ENCODE peak calls at places on chromosomes 13 and 19, in eight cellular contexts. N, U, H, W, T, Z, E and X are unnamed samples.

GRCh38 chr19:44626067-44626624 is 12.8 kb downstream of the IGSF23 start:
- DNase-seq in N (peak), W (no peak), U (peak), Z (peak), E (no peak), H (peak), T (no peak), X (peak)

GRCh38 chr19:54211214-54211613 is 10.6 kb downstream of the RPS9 start:
- DNase-seq in U (no peak), T (no peak), Z (no peak), N (no peak), E (peak), W (no peak), H (no peak), X (no peak)

GRCh38 chr13:28423010-28423409 is 71.9 kb downstream of the FLT1 start:
- DNase-seq in U (no peak), W (peak), H (no peak), Z (no peak), T (no peak), N (no peak), E (peak), X (no peak)

GRCh38 chr13:43805071-43805468 is 18.3 kb upstream of the ENOX1 start:
- DNase-seq in W (peak), U (peak), E (no peak), N (peak), T (no peak), Z (peak), H (peak), X (peak)

GRCh38 chr19:31553844-31554215 is 204.6 kb upstream of the TSHZ3 start:
- DNase-seq in W (no peak), E (no peak), U (no peak), Z (peak), H (no peak), N (no peak), T (no peak), X (no peak)

GRCh38 chr19:56309511-56310185 is 5.0 kb downstream of the ZSCAN5A start:
- DNase-seq in E (peak), H (peak), W (no peak), U (no peak), N (no peak), Z (peak), T (peak), X (peak)

GRCh38 chr19:17091758-17092333 is 16.3 kb downstream of the MYO9B start:
- DNase-seq in U (no peak), E (no peak), W (peak), Z (no peak), T (no peak), N (no peak), H (no peak), X (no peak)

GRCh38 chr13:113360446-113360845 is 3.5 kb downstream of the GRTP1 start:
- DNase-seq in H (no peak), U (no peak), E (peak), Z (no peak), W (no peak), N (no peak), T (no peak), X (no peak)

GRCh38 chr13:31697290-31697689 is 42.0 kb upstream of the RXFP2 start:
- DNase-seq in W (no peak), Z (no peak), U (no peak), N (peak), E (no peak), H (peak), T (no peak), X (no peak)

GRCh38 chr13:76397413-76397812 is 488.8 kb downstream of the KCTD12 start:
- DNase-seq in U (no peak), N (no peak), E (no peak), Z (no peak), T (no peak), H (no peak), W (no peak), X (no peak)

GRCh38 chr19:31276831-31277230 is 72.4 kb downstream of the TSHZ3 start:
- DNase-seq in N (no peak), U (no peak), Z (no peak), T (no peak), E (peak), H (no peak), W (no peak), X (no peak)

GRCh38 chr19:1252221-1252817 is 3.9 kb downstream of the MIDN start:
- DNase-seq in N (peak), Z (peak), H (peak), E (peak), U (peak), W (peak), T (peak), X (peak)